ENCODE peak calls at places on chromosomes 2 and 18, in eight cellular contexts. A, U, E, P, Y, D, M and F are unnamed samples.

GRCh38 chr18:50218432-50219197 is 23.7 kb upstream of the MYO5B start:
- DNase-seq in U (peak; percentile 11), D (peak; percentile 40), P (no peak), E (peak; percentile 54), Y (peak; percentile 13), M (no peak), A (peak; percentile 56), F (no peak)

GRCh38 chr18:55349685-55350084 is 238.3 kb downstream of the TCF4 start:
- DNase-seq in D (no peak), A (no peak), Y (no peak), M (no peak), P (no peak), U (no peak), E (no peak), F (no peak)

GRCh38 chr2:172442072-172442895 is 14.9 kb downstream of the ITGA6 start:
- DNase-seq in D (no peak), P (peak; percentile 74), E (peak; percentile 89), M (peak; percentile 98), Y (peak; percentile 97), A (peak; percentile 75), U (peak; percentile 99), F (peak; percentile 80)

GRCh38 chr2:190277234-190278112 is 42.2 kb downstream of the HIBCH start:
- DNase-seq in U (peak; percentile 58), M (no peak), E (peak; percentile 75), P (peak; percentile 10), Y (peak; percentile 41), D (no peak), A (peak; percentile 75), F (peak; percentile 20)

GRCh38 chr2:101190753-101191516 is 39.8 kb upstream of the TBC1D8 start:
- DNase-seq in Y (no peak), E (no peak), M (no peak), P (no peak), A (no peak), D (no peak), U (no peak), F (no peak)

GRCh38 chr18:55239764-55240163 is 280.5 kb upstream of the CCDC68 start:
- DNase-seq in D (no peak), M (no peak), P (no peak), U (no peak), E (no peak), A (no peak), Y (no peak), F (no peak)

GRCh38 chr2:8430628-8431027 is 251.2 kb upstream of the ID2 start:
- DNase-seq in M (no peak), P (no peak), A (no peak), Y (no peak), D (no peak), U (no peak), E (no peak), F (no peak)

GRCh38 chr2:32485399-32485798 is 128.6 kb downstream of the BIRC6 start:
- DNase-seq in U (peak; percentile 9), A (peak; percentile 46), Y (peak; percentile 14), D (no peak), P (peak; percentile 39), M (no peak), E (peak; percentile 64), F (no peak)

GRCh38 chr2:44398243-44398897 is 36.6 kb downstream of the CAMKMT start:
- DNase-seq in E (no peak), D (no peak), U (no peak), A (peak; percentile 5), M (no peak), P (no peak), Y (no peak), F (no peak)

GRCh38 chr18:69580107-69580506 is 179.4 kb downstream of the DOK6 start:
- DNase-seq in P (no peak), M (no peak), D (no peak), E (peak; percentile 24), A (peak; percentile 36), U (no peak), Y (no peak), F (no peak)

GRCh38 chr2:208146006-208146405 is at the start of gene CRYGB:
- DNase-seq in P (no peak), U (no peak), D (no peak), A (no peak), M (no peak), Y (no peak), E (no peak), F (no peak)

GRCh38 chr18:53941601-53942335 is 282.7 kb downstream of the MBD2 start:
- DNase-seq in M (peak; percentile 32), Y (peak; percentile 20), P (no peak), E (peak; percentile 5), A (no peak), D (no peak), U (peak; percentile 30), F (peak; percentile 1)

GRCh38 chr2:181459646-181460045 is 2.5 kb downstream of the ITGA4 start:
- DNase-seq in A (no peak), D (no peak), Y (peak; percentile 52), M (no peak), P (peak; percentile 21), E (peak; percentile 28), U (no peak), F (no peak)

GRCh38 chr18:60675801-60676200 is 303.2 kb upstream of the MC4R start:
- DNase-seq in Y (no peak), M (no peak), U (peak; percentile 72), D (no peak), A (no peak), E (no peak), P (no peak), F (no peak)

GRCh38 chr2:241258505-241259160 is 56.8 kb downstream of the HDLBP start:
- DNase-seq in D (no peak), Y (no peak), E (no peak), M (no peak), A (no peak), U (no peak), P (no peak), F (no peak)

GRCh38 chr2:230893881-230894781 is 29.4 kb downstream of the ITM2C start:
- DNase-seq in M (no peak), E (no peak), P (no peak), U (no peak), A (no peak), D (no peak), Y (no peak), F (no peak)

GRCh38 chr2:119441376-119442231 is 9.9 kb downstream of the TMEM37 start:
- DNase-seq in A (no peak), D (no peak), M (no peak), U (no peak), Y (no peak), P (no peak), E (no peak), F (no peak)

GRCh38 chr2:71712179-71712818 is 258.9 kb downstream of the DYSF start:
- DNase-seq in D (no peak), E (no peak), U (no peak), Y (no peak), M (no peak), A (no peak), P (no peak), F (no peak)

GRCh38 chr18:63970803-63971191 is 916 bp downstream of the SERPINB8 start:
- DNase-seq in D (peak; percentile 46), A (no peak), Y (peak; percentile 51), M (no peak), E (no peak), U (peak; percentile 33), P (no peak), F (no peak)

GRCh38 chr2:182530636-182531035 is 103.8 kb upstream of the PDE1A start:
- DNase-seq in U (no peak), Y (no peak), E (no peak), M (no peak), P (no peak), A (no peak), D (no peak), F (no peak)

GRCh38 chr2:173124441-173124840 is 48.8 kb downstream of the MAP3K20 start:
- DNase-seq in E (no peak), A (peak; percentile 56), U (no peak), P (no peak), M (peak; percentile 86), Y (peak; percentile 35), D (no peak), F (peak; percentile 53)

GRCh38 chr2:132438650-132439030 is 22.0 kb downstream of the GPR39 start:
- DNase-seq in U (peak; percentile 99), Y (peak; percentile 89), E (peak; percentile 98), M (peak; percentile 93), A (peak; percentile 81), P (peak; percentile 79), D (no peak), F (peak; percentile 87)

GRCh38 chr2:51624995-51625394 is 593.1 kb upstream of the NRXN1 start:
- DNase-seq in E (peak; percentile 64), M (no peak), A (peak; percentile 67), D (no peak), U (peak; percentile 72), Y (peak; percentile 65), P (no peak), F (no peak)

GRCh38 chr2:185245216-185245615 is 493.4 kb upstream of the FSIP2 start:
- DNase-seq in A (no peak), P (no peak), U (no peak), Y (no peak), E (no peak), M (no peak), D (no peak), F (no peak)

GRCh38 chr18:8163287-8163959 is 445.8 kb upstream of the RAB12 start:
- DNase-seq in P (no peak), U (no peak), A (no peak), D (no peak), M (no peak), E (no peak), Y (no peak), F (no peak)
- TF ChIP-seq CTCF in P (no peak), U (no peak), A (no peak), D (no peak), M (no peak), E (no peak), Y (no peak), F (no peak)

GRCh38 chr2:215930505-215931233 is 82.7 kb downstream of the MREG start:
- DNase-seq in D (no peak), P (no peak), U (peak; percentile 77), Y (peak; percentile 67), E (peak; percentile 59), M (no peak), A (peak; percentile 64), F (no peak)
- H3K4me3 ChIP-seq in D (no peak overlapping the region), P (no peak overlapping the region), U (peak overlapping the region; percentile 58), Y (no peak overlapping the region), E (no peak overlapping the region), M (no peak overlapping the region), A (no peak overlapping the region), F (no peak overlapping the region)

GRCh38 chr18:71784777-71785176 is 759.4 kb downstream of the CBLN2 start:
- DNase-seq in D (peak; percentile 57), U (peak; percentile 46), A (peak; percentile 57), E (peak; percentile 35), P (no peak), M (no peak), Y (no peak), F (no peak)
- TF ChIP-seq CTCF in D (peak; percentile 27), U (peak; percentile 53), A (peak; percentile 77), E (peak; percentile 50), P (peak; percentile 10), M (no peak), Y (no peak), F (no peak)

DNA sequence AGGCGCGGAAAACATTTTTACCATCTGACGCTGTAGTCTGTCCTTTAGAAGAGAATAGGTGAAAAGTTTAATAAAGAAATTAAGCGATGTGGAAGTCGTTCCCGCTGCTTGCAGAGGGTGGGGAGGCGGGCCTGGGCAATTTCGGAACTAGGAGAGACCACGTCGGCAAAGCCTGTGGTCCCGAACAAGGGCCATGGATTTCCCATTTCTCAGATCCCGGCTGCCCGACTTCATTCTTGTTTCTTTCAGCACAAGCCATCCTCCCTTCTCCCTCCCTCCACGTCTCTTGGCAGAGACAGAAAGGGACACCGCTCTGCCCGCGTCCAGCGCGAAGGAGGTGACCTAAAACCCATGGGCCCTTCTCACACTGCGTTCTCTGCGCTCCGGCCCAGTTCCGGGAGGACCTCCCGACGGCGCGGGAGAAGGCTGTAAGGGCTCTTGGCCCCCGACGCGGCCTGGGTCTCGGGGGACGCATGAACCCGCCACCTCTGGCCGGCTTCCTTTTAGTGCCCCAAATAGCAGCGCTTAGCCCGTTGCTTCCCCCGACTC is 2.2 kb upstream of the BCL2L11 start:
- DNase-seq in E (no peak), P (no peak), Y (no peak), A (no peak), M (no peak), D (no peak), U (no peak), F (no peak)
- H3K4me3 ChIP-seq in E (peak overlapping the region; percentile 46), P (peak overlapping the region; percentile 48), Y (no peak overlapping the region), A (peak overlapping the region; percentile 86), M (peak overlapping the region; percentile 60), D (peak overlapping the region; percentile 77), U (no peak overlapping the region), F (peak overlapping the region; percentile 42)